ENCODE peak calls at places on chromosomes 5 and 9, in five cellular contexts. One of them, this sample, is unnamed. For H3K36me3 and H3K9me3, the result is how much of the 10 kb centered on the place peaks cover.

GRCh38 chr5:35470866-35471265 is 146.8 kb upstream of the SPEF2 start:
- DNase-seq in neuronal stem cell: no peak
- DNase-seq in effector memory CD4-positive, alpha-beta T cell: no peak
- DNase-seq in SJSA1: no peak
- DNase-seq in naive thymus-derived CD4-positive, alpha-beta T cell: no peak
- DNase-seq in this sample: no peak

GRCh38 chr5:73726606-73727231 is 100.7 kb downstream of the ARHGEF28 start:
- DNase-seq in effector memory CD4-positive, alpha-beta T cell: no peak
- DNase-seq in naive thymus-derived CD4-positive, alpha-beta T cell: no peak
- DNase-seq in SJSA1: no peak
- DNase-seq in neuronal stem cell: no peak
- DNase-seq in this sample: no peak

GRCh38 chr5:35232124-35232523 is 1.8 kb upstream of the PRLR start:
- DNase-seq in effector memory CD4-positive, alpha-beta T cell: no peak
- DNase-seq in SJSA1: no peak
- DNase-seq in neuronal stem cell: no peak
- DNase-seq in naive thymus-derived CD4-positive, alpha-beta T cell: no peak
- DNase-seq in this sample: no peak

GRCh38 chr9:28073278-28073677 is 500.0 kb upstream of the C9orf72 start:
- DNase-seq in effector memory CD4-positive, alpha-beta T cell: no peak
- DNase-seq in SJSA1: peak
- DNase-seq in naive thymus-derived CD4-positive, alpha-beta T cell: no peak
- DNase-seq in neuronal stem cell: peak
- DNase-seq in this sample: no peak

GRCh38 chr5:31962928-31963327 is 211.2 kb downstream of the GOLPH3 start:
- DNase-seq in effector memory CD4-positive, alpha-beta T cell: no peak
- DNase-seq in neuronal stem cell: no peak
- DNase-seq in naive thymus-derived CD4-positive, alpha-beta T cell: no peak
- DNase-seq in SJSA1: no peak
- DNase-seq in this sample: no peak

GRCh38 chr5:152063004-152063403 is 138.4 kb upstream of the GLRA1 start:
- DNase-seq in SJSA1: no peak
- DNase-seq in effector memory CD4-positive, alpha-beta T cell: no peak
- DNase-seq in neuronal stem cell: no peak
- DNase-seq in naive thymus-derived CD4-positive, alpha-beta T cell: no peak
- DNase-seq in this sample: no peak

GRCh38 chr5:1931590-1932138 is 48.9 kb upstream of the IRX4 start:
- DNase-seq in naive thymus-derived CD4-positive, alpha-beta T cell: no peak
- DNase-seq in effector memory CD4-positive, alpha-beta T cell: no peak
- DNase-seq in neuronal stem cell: no peak
- DNase-seq in SJSA1: no peak
- DNase-seq in this sample: no peak

GRCh38 chr9:95839012-95839411 is 36.5 kb upstream of the ERCC6L2 start:
- DNase-seq in effector memory CD4-positive, alpha-beta T cell: no peak
- DNase-seq in neuronal stem cell: no peak
- DNase-seq in SJSA1: no peak
- DNase-seq in naive thymus-derived CD4-positive, alpha-beta T cell: no peak
- DNase-seq in this sample: no peak

GRCh38 chr5:60583598-60583997 is 116.4 kb downstream of the DEPDC1B start:
- DNase-seq in neuronal stem cell: no peak
- DNase-seq in naive thymus-derived CD4-positive, alpha-beta T cell: no peak
- DNase-seq in effector memory CD4-positive, alpha-beta T cell: no peak
- DNase-seq in SJSA1: no peak
- DNase-seq in this sample: no peak

GRCh38 chr9:127711831-127712274 is 3.6 kb downstream of the PTRH1 start:
- DNase-seq in naive thymus-derived CD4-positive, alpha-beta T cell: no peak
- DNase-seq in SJSA1: no peak
- DNase-seq in effector memory CD4-positive, alpha-beta T cell: no peak
- DNase-seq in neuronal stem cell: no peak
- DNase-seq in this sample: no peak

GRCh38 chr9:127712371-127712770 is 3.1 kb downstream of the PTRH1 start:
- DNase-seq in SJSA1: no peak
- DNase-seq in neuronal stem cell: no peak
- DNase-seq in naive thymus-derived CD4-positive, alpha-beta T cell: no peak
- DNase-seq in effector memory CD4-positive, alpha-beta T cell: no peak
- DNase-seq in this sample: peak

GRCh38 chr9:127708952-127709587 is 2.3 kb downstream of the CFAP157 start:
- DNase-seq in naive thymus-derived CD4-positive, alpha-beta T cell: no peak
- DNase-seq in effector memory CD4-positive, alpha-beta T cell: no peak
- DNase-seq in SJSA1: no peak
- DNase-seq in neuronal stem cell: no peak
- DNase-seq in this sample: peak

GRCh38 chr9:127711226-127711701 is 4.2 kb downstream of the PTRH1 start:
- DNase-seq in naive thymus-derived CD4-positive, alpha-beta T cell: no peak
- DNase-seq in effector memory CD4-positive, alpha-beta T cell: no peak
- DNase-seq in neuronal stem cell: no peak
- DNase-seq in SJSA1: no peak
- DNase-seq in this sample: no peak

GRCh38 chr9:127710204-127710805 is 3.5 kb downstream of the CFAP157 start:
- DNase-seq in effector memory CD4-positive, alpha-beta T cell: no peak
- DNase-seq in SJSA1: no peak
- DNase-seq in neuronal stem cell: no peak
- DNase-seq in naive thymus-derived CD4-positive, alpha-beta T cell: no peak
- DNase-seq in this sample: no peak
- H3K36me3 ChIP-seq in effector memory CD4-positive, alpha-beta T cell: under half
- H3K36me3 ChIP-seq in SJSA1: under half
- H3K36me3 ChIP-seq in neuronal stem cell: under half
- H3K36me3 ChIP-seq in naive thymus-derived CD4-positive, alpha-beta T cell: under half
- H3K36me3 ChIP-seq in this sample: under half

GRCh38 chr9:106403081-106403480 is 459.9 kb upstream of the ZNF462 start:
- DNase-seq in naive thymus-derived CD4-positive, alpha-beta T cell: no peak
- DNase-seq in SJSA1: peak
- DNase-seq in neuronal stem cell: no peak
- DNase-seq in effector memory CD4-positive, alpha-beta T cell: no peak
- DNase-seq in this sample: no peak
- H3K27ac ChIP-seq in naive thymus-derived CD4-positive, alpha-beta T cell: no peak
- H3K27ac ChIP-seq in SJSA1: peak
- H3K27ac ChIP-seq in neuronal stem cell: peak
- H3K27ac ChIP-seq in effector memory CD4-positive, alpha-beta T cell: no peak
- H3K27ac ChIP-seq in this sample: no peak

DNA sequence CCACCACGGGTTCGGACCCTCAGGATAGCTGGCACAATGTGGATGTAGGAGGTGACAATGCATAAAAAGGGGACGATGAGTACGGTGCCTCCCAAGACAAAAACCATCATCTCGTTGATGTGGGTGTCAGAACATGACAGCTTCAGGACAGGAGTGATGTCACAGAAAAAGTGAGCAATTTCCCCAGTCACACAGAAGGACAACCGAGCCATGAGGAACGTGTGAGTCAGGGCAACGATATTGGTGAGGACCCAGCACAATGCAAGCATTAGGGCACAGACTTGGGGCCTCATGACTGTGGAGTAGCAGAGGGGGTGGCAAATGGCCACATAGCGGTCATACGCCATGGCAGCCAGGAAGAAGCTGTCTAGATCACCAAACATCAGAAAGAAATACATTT is 491 bp downstream of the OR1N1 start:
- DNase-seq in naive thymus-derived CD4-positive, alpha-beta T cell: no peak
- DNase-seq in effector memory CD4-positive, alpha-beta T cell: no peak
- DNase-seq in neuronal stem cell: no peak
- DNase-seq in SJSA1: no peak
- DNase-seq in this sample: no peak
- H3K9me3 ChIP-seq in naive thymus-derived CD4-positive, alpha-beta T cell: under half
- H3K9me3 ChIP-seq in effector memory CD4-positive, alpha-beta T cell: under half
- H3K9me3 ChIP-seq in neuronal stem cell: under half
- H3K9me3 ChIP-seq in SJSA1: under half
- H3K9me3 ChIP-seq in this sample: under half

DNA sequence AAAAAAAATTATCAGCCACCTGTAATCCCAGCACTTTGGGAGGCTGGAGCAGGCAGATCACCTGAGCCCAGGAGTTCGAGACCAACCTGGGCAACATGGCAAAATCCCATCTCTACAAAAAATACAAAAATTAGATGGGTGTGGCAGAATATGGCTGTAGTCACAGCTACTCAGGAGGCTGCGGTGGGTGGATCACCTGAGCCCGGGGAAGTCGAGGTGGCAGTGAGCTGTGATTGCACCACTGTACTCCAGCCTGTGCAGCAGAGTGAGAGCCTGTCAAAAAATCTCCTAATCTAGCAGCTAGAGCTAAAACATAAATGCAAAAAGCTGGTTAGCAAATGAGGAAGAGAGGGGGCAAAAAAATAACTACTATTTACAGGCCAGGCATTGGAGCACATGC is 12.0 kb downstream of the PSMB7 start:
- DNase-seq in neuronal stem cell: no peak
- DNase-seq in effector memory CD4-positive, alpha-beta T cell: no peak
- DNase-seq in naive thymus-derived CD4-positive, alpha-beta T cell: no peak
- DNase-seq in SJSA1: no peak
- DNase-seq in this sample: no peak
- H3K36me3 ChIP-seq in neuronal stem cell: under half
- H3K36me3 ChIP-seq in effector memory CD4-positive, alpha-beta T cell: half or more
- H3K36me3 ChIP-seq in naive thymus-derived CD4-positive, alpha-beta T cell: under half
- H3K36me3 ChIP-seq in SJSA1: half or more
- H3K36me3 ChIP-seq in this sample: under half

DNA sequence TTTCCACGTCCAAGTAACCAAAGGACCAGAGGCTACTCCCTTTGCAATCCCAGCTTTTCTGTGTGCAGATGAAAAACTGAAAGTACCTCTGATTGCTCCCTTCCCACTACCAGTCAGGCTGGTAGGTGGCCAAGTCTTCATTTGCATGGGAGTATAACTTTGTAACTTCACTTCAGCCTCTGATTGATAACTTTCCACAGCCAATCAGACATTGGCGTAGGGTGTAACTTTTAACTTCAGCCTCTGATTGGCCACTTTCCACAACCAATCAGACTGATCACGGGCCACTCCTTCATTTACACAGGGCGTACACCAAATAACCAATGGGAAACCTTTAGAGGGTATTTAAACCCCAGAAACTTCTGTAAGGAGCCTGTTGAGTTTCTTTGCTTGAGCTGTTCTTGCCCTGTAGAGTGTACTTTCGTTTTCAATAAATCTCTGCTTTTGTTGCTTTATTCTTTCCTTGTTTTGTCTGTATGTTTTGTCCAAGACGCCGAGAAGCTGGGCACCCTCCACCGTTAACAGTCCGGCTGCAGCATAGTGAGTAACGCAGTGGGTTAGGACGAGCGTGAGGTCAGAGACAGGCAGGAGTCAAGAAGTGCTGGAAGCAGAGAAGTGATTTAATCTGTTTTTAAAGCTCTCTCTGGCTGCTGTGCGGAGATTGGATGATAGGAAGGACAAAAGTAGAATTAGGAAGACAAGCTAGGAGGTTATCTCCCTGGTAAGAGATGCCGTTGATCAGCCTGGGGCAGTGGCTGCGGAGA is 3.5 kb upstream of the EXOSC2 start:
- DNase-seq in naive thymus-derived CD4-positive, alpha-beta T cell: no peak
- DNase-seq in effector memory CD4-positive, alpha-beta T cell: no peak
- DNase-seq in SJSA1: peak
- DNase-seq in neuronal stem cell: no peak
- DNase-seq in this sample: no peak
- H3K27ac ChIP-seq in naive thymus-derived CD4-positive, alpha-beta T cell: no peak
- H3K27ac ChIP-seq in effector memory CD4-positive, alpha-beta T cell: no peak
- H3K27ac ChIP-seq in SJSA1: no peak
- H3K27ac ChIP-seq in neuronal stem cell: no peak
- H3K27ac ChIP-seq in this sample: no peak

DNA sequence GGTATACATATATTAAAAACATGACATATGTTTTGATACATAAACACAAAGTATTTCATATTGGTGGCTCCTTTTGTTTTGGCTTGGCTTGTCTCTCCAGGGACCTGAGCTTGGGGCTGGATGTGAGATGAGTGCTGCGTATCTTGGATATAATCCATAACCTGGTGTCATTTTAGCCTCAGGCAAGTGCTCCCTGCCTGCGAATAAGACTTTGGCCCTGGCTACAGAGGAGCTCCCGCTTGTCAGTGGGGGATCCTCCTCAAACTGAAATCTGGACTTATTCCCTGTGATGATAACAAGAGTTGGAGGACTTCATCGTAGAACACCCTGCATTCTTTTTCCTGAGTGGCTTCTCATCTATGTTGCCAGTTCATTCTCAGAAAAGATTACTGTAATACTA is 341.7 kb upstream of the CLINT1 start:
- DNase-seq in naive thymus-derived CD4-positive, alpha-beta T cell: no peak
- DNase-seq in neuronal stem cell: no peak
- DNase-seq in SJSA1: no peak
- DNase-seq in effector memory CD4-positive, alpha-beta T cell: no peak
- DNase-seq in this sample: no peak
- H3K9me3 ChIP-seq in naive thymus-derived CD4-positive, alpha-beta T cell: under half
- H3K9me3 ChIP-seq in neuronal stem cell: under half
- H3K9me3 ChIP-seq in SJSA1: under half
- H3K9me3 ChIP-seq in effector memory CD4-positive, alpha-beta T cell: under half
- H3K9me3 ChIP-seq in this sample: under half

DNA sequence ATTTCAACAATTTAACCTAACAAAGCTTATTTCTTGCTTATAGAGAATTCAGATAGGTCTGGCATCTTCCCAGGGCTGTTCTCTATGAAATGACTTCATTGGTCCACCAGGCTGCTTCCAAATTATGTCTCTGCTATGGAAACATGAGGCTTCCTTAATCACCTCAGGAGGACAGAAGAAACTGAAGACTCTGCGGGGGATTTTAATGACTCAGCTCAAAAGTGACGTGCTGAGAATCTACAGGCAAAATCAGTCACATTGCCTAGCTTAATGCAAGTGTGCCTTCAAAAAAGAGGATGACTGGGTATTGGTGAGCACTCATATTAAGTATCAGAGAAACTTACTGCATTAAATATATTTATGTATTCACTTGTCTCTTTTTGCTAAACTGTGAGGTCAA is 315.5 kb upstream of the RGMB start:
- DNase-seq in effector memory CD4-positive, alpha-beta T cell: no peak
- DNase-seq in SJSA1: no peak
- DNase-seq in neuronal stem cell: no peak
- DNase-seq in naive thymus-derived CD4-positive, alpha-beta T cell: no peak
- DNase-seq in this sample: no peak
- H3K36me3 ChIP-seq in effector memory CD4-positive, alpha-beta T cell: under half
- H3K36me3 ChIP-seq in SJSA1: under half
- H3K36me3 ChIP-seq in neuronal stem cell: under half
- H3K36me3 ChIP-seq in naive thymus-derived CD4-positive, alpha-beta T cell: under half
- H3K36me3 ChIP-seq in this sample: under half